ENCODE peak calls at places on chromosomes 4 and X, in seven cellular contexts. O is naive thymus-derived CD4-positive, alpha-beta T cell; T is ovary; I is GM12878; S is sigmoid colon; M is tibial artery; A is SJSA1. C is an unnamed sample.

GRCh38 chr4:186593587-186593973 is 38.2 kb upstream of the MTNR1A start:
- DNase-seq in O (no peak), T (no peak), I (no peak), S (no peak), M (no peak), A (no peak), C (no peak)

GRCh38 chr4:153785830-153786721 is 2.8 kb downstream of the SFRP2 start:
- DNase-seq in O (no peak), T (no peak), I (no peak), S (no peak), M (no peak), A (no peak), C (peak; percentile 30)

GRCh38 chrX:41334866-41335589 is 1.1 kb downstream of the DDX3X start:
- DNase-seq in O (peak; percentile 64), T (peak; percentile 77), I (no peak), S (peak; percentile 91), M (peak; percentile 63), A (peak; percentile 43), C (no peak)

GRCh38 chrX:103211012-103211715 is 3.7 kb upstream of the BEX4 start:
- DNase-seq in O (peak; percentile 35), T (peak; percentile 45), I (no peak), S (peak; percentile 63), M (peak; percentile 32), A (no peak), C (peak; percentile 82)

GRCh38 chr4:56907489-56908205 is at the start of gene REST:
- DNase-seq in O (peak; percentile 80), T (peak; percentile 80), I (no peak), S (peak; percentile 87), M (peak; percentile 59), A (peak; percentile 77), C (peak; percentile 89)

GRCh38 chrX:39536165-39536564 is 561.6 kb downstream of the BCOR start:
- DNase-seq in O (no peak), T (no peak), I (no peak), S (no peak), M (no peak), A (no peak), C (no peak)

GRCh38 chr4:118811008-118811764 is 24.7 kb downstream of the SEC24D start:
- DNase-seq in O (no peak), T (no peak), I (no peak), S (no peak), M (no peak), A (no peak), C (no peak)

GRCh38 chrX:13377537-13377936 is 57.7 kb upstream of the ATXN3L start:
- DNase-seq in O (no peak), T (peak; percentile 35), I (no peak), S (no peak), M (no peak), A (peak; percentile 43), C (no peak)

GRCh38 chr4:912548-913279 is 19.4 kb downstream of the GAK start:
- DNase-seq in O (no peak), T (no peak), I (no peak), S (peak; percentile 58), M (no peak), A (no peak), C (no peak)

GRCh38 chrX:20668550-20668949 is 401.8 kb upstream of the RPS6KA3 start:
- DNase-seq in O (no peak), T (no peak), I (no peak), S (no peak), M (no peak), A (no peak), C (no peak)

GRCh38 chrX:31199770-31200114 is 127.9 kb upstream of the FTHL17 start:
- DNase-seq in O (no peak), T (no peak), I (no peak), S (no peak), M (no peak), A (no peak), C (no peak)

DNA sequence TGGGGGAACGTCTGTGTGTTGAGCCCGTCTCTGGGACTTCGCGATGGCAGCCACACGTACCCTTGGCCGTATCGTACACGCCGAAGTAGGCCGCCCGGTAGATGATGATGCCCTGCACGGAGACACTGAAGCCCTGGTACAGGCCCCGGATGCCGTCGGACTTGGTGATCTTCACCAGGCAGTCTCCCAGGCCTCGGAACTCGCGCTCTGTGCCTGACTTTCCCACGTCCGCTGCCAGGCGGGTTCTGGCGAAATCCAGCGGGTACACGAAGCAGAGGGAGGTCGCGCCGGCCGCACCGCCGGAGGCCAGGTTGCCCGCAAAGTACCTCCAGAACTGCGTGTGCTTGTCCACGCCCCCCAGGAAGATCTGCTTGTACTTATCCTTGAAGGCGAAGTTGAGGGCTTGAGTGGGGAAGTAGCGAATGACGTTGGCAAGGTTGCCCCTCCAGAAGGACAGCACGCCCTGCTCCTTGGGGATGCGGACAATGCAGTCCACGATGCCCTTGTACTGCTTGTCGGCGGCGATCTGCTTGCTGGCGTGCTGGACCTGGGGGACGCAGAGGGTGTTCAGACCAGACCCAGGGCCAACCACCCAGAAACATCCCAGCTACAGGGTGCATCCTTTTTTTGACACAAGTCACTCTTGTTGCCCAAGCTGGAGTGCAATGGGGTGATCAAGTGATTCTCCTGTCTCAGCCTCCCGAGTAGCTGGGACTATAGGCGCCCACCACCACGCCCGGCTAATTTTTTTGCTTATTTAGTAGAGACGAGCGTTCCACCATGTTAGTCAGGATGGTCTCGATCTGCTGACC is 2.5 kb downstream of the SLC25A6 start:
- DNase-seq in O (no peak), T (peak; percentile 21), I (no peak), S (peak; percentile 59), M (no peak), A (peak; percentile 39), C (no peak)
- H3K36me3 ChIP-seq in O (peaks cover 65% of the 10 kb centered on the region), T (no peaks in the 10 kb centered on the region), I (peaks cover 52% of the 10 kb centered on the region), S (peaks cover 59% of the 10 kb centered on the region), M (peaks cover 66% of the 10 kb centered on the region), A (peaks cover 74% of the 10 kb centered on the region), C (peaks cover 53% of the 10 kb centered on the region)

GRCh38 chr4:26525751-26526150 is 35.5 kb upstream of the CCKAR start:
- DNase-seq in O (no peak), T (no peak), I (no peak), S (no peak), M (no peak), A (no peak), C (no peak)
- H3K4me3 ChIP-seq in O (no peak overlapping the region), T (no peak overlapping the region), I (no peak overlapping the region), S (no peak overlapping the region), M (no peak overlapping the region), A (no peak overlapping the region), C (no peak overlapping the region)

DNA sequence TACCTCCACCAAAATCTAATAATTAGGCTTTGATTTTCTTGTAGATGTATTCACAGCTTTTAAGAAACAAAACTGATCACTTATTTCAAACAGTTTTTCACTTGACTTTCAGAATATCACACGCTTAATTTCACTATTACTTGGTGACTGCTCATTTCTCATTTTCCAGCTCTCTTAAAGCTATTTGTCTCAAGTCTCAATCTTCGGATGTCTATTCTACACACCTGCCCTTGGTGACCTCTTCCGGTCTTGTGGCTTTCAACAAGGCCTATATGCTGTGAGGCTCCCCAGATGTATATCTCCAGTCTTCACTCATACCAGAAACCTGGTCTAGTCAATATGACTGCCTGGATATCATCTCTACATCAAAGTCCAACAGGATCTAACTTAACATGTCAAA is 34.9 kb upstream of the ANXA10 start:
- DNase-seq in O (no peak), T (no peak), I (peak; percentile 24), S (no peak), M (no peak), A (no peak), C (no peak)
- H3K36me3 ChIP-seq in O (no peaks in the 10 kb centered on the region), T (no peaks in the 10 kb centered on the region), I (no peaks in the 10 kb centered on the region), S (no peaks in the 10 kb centered on the region), M (no peaks in the 10 kb centered on the region), A (no peaks in the 10 kb centered on the region), C (no peaks in the 10 kb centered on the region)

DNA sequence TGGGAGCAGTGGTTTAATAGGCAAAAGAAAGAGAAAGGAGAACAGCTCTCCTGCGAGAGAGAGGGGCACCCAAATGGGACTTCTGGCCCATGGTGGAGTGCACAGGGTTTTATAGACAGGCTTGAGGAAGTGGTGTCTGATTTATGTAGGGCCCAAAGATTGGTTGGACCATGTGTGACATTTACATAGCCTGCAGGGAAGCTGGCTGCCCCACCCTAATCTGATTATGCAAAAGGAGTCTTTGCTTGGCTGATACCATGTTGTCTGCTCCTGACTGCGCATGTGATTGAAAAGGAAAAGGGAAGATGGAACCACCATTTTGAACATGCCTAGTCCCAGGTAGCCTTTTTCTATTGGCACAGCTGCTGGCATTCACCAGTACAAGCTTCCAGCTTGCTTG is 100.0 kb upstream of the DIPK2B start:
- DNase-seq in O (no peak), T (no peak), I (no peak), S (no peak), M (no peak), A (no peak), C (no peak)
- H3K4me3 ChIP-seq in O (no peak overlapping the region), T (no peak overlapping the region), I (no peak overlapping the region), S (no peak overlapping the region), M (no peak overlapping the region), A (no peak overlapping the region), C (no peak overlapping the region)

GRCh38 chr4:33465565-33465964 is 2745.4 kb downstream of the PCDH7 start:
- DNase-seq in O (no peak), T (no peak), I (no peak), S (no peak), M (no peak), A (no peak), C (no peak)

GRCh38 chr4:33470805-33471204 is 2750.6 kb downstream of the PCDH7 start:
- DNase-seq in O (no peak), T (no peak), I (no peak), S (no peak), M (no peak), A (no peak), C (no peak)

DNA sequence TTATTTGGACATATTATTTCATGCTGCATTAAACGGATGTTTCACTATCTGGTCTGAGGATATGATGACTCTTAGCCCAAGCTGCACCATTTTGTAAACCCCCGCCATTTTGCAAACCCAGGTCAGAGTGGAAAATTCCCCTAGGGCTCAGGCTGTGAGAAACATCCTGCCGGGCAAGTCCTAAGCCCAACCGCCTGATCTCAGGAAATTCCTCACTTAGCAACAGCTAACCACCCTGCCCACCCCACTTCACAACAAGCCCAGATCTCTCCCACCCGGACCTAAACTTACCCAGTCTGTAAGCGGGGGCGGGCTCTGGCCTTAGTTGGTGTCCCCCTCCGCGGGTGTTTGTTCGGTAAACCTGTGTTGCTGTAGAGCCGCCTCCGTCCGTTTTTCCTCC is 2747.1 kb downstream of the PCDH7 start:
- DNase-seq in O (no peak), T (no peak), I (no peak), S (no peak), M (no peak), A (no peak), C (no peak)
- H3K36me3 ChIP-seq in O (no peaks in the 10 kb centered on the region), T (no peaks in the 10 kb centered on the region), I (no peaks in the 10 kb centered on the region), S (no peaks in the 10 kb centered on the region), M (no peaks in the 10 kb centered on the region), A (no peaks in the 10 kb centered on the region), C (no peaks in the 10 kb centered on the region)

DNA sequence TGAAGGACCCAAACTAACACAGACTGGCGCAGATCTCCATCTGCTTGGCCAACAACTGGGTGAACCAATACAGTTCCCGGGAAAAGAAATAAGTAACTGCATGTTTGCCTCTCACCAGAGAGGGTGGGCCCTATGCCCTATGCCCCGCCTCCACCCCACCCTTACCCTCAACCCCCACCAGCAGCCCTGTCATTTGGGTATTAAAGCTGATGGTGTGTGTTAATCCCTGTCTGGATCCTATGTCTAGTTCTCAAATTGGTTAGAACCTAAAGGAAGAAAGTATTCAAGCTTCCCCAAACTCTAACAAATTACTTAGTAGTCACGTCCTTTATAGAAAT is 19.0 kb downstream of the SMPX start:
- DNase-seq in O (no peak), T (no peak), I (no peak), S (no peak), M (no peak), A (no peak), C (no peak)
- H3K4me3 ChIP-seq in O (no peak overlapping the region), T (no peak overlapping the region), I (no peak overlapping the region), S (no peak overlapping the region), M (no peak overlapping the region), A (no peak overlapping the region), C (no peak overlapping the region)

GRCh38 chr4:85531575-85532339 is 56.8 kb downstream of the ARHGAP24 start:
- DNase-seq in O (no peak), T (no peak), I (no peak), S (no peak), M (no peak), A (no peak), C (no peak)
- H3K36me3 ChIP-seq in O (no peaks in the 10 kb centered on the region), T (no peaks in the 10 kb centered on the region), I (no peaks in the 10 kb centered on the region), S (no peaks in the 10 kb centered on the region), M (no peaks in the 10 kb centered on the region), A (no peaks in the 10 kb centered on the region), C (no peaks in the 10 kb centered on the region)

C was measured in cardiac muscle cell.